ENCODE peak calls at places on chromosomes 7 and 10, in seven cellular contexts. One of them, this sample, is unnamed.
A peak's percentile ranks its signal among the peaks of the same experiment; 100 is the strongest.

GRCh38 chr7:51123322-51124021 is 193.1 kb downstream of the COBL start:
- DNase-seq in fibroblast of lung: peak; percentile 83
- DNase-seq in effector CD4-positive, alpha-beta T cell: no peak
- DNase-seq in adrenal gland: peak; percentile 72
- DNase-seq in nucleus accumbens: peak; percentile 76
- DNase-seq in T-helper 17 cell: no peak
- DNase-seq in NCI-H748 treated with DMSO at 0.1 percent for 48 hours: no peak
- DNase-seq in this sample: no peak

GRCh38 chr7:155467846-155468821 is 10.2 kb downstream of the EN2 start:
- DNase-seq in NCI-H748 treated with DMSO at 0.1 percent for 48 hours: no peak
- DNase-seq in nucleus accumbens: no peak
- DNase-seq in fibroblast of lung: no peak
- DNase-seq in effector CD4-positive, alpha-beta T cell: no peak
- DNase-seq in adrenal gland: no peak
- DNase-seq in T-helper 17 cell: no peak
- DNase-seq in this sample: no peak

GRCh38 chr7:20438665-20439376 is 108.1 kb downstream of the ITGB8 start:
- DNase-seq in effector CD4-positive, alpha-beta T cell: no peak
- DNase-seq in nucleus accumbens: no peak
- DNase-seq in NCI-H748 treated with DMSO at 0.1 percent for 48 hours: no peak
- DNase-seq in T-helper 17 cell: no peak
- DNase-seq in adrenal gland: no peak
- DNase-seq in fibroblast of lung: no peak
- DNase-seq in this sample: no peak

GRCh38 chr7:128781126-128781525 is 5.5 kb upstream of the OPN1SW start:
- DNase-seq in nucleus accumbens: no peak
- DNase-seq in fibroblast of lung: no peak
- DNase-seq in adrenal gland: no peak
- DNase-seq in NCI-H748 treated with DMSO at 0.1 percent for 48 hours: no peak
- DNase-seq in effector CD4-positive, alpha-beta T cell: no peak
- DNase-seq in T-helper 17 cell: no peak
- DNase-seq in this sample: no peak

GRCh38 chr7:48634116-48634632 is 290.2 kb upstream of the CDC14C start:
- DNase-seq in NCI-H748 treated with DMSO at 0.1 percent for 48 hours: no peak
- DNase-seq in nucleus accumbens: no peak
- DNase-seq in effector CD4-positive, alpha-beta T cell: no peak
- DNase-seq in fibroblast of lung: no peak
- DNase-seq in adrenal gland: no peak
- DNase-seq in T-helper 17 cell: no peak
- DNase-seq in this sample: no peak

GRCh38 chr7:29398011-29398410 is 165.6 kb upstream of the PRR15 start:
- DNase-seq in NCI-H748 treated with DMSO at 0.1 percent for 48 hours: peak; percentile 71
- DNase-seq in T-helper 17 cell: no peak
- DNase-seq in fibroblast of lung: no peak
- DNase-seq in nucleus accumbens: no peak
- DNase-seq in adrenal gland: no peak
- DNase-seq in effector CD4-positive, alpha-beta T cell: no peak
- DNase-seq in this sample: no peak

GRCh38 chr10:30056767-30057355 is 2.5 kb downstream of the JCAD start:
- DNase-seq in fibroblast of lung: no peak
- DNase-seq in effector CD4-positive, alpha-beta T cell: no peak
- DNase-seq in T-helper 17 cell: no peak
- DNase-seq in nucleus accumbens: no peak
- DNase-seq in adrenal gland: no peak
- DNase-seq in NCI-H748 treated with DMSO at 0.1 percent for 48 hours: no peak
- DNase-seq in this sample: no peak

GRCh38 chr10:124647421-124648130 is 96.6 kb downstream of the FAM53B start:
- DNase-seq in nucleus accumbens: no peak
- DNase-seq in adrenal gland: peak; percentile 80
- DNase-seq in NCI-H748 treated with DMSO at 0.1 percent for 48 hours: no peak
- DNase-seq in T-helper 17 cell: peak; percentile 40
- DNase-seq in effector CD4-positive, alpha-beta T cell: peak; percentile 54
- DNase-seq in fibroblast of lung: peak; percentile 25
- DNase-seq in this sample: no peak

GRCh38 chr7:34748244-34749039 is 90.4 kb downstream of the NPSR1 start:
- DNase-seq in NCI-H748 treated with DMSO at 0.1 percent for 48 hours: no peak
- DNase-seq in nucleus accumbens: no peak
- DNase-seq in fibroblast of lung: peak; percentile 38
- DNase-seq in adrenal gland: peak; percentile 99
- DNase-seq in T-helper 17 cell: no peak
- DNase-seq in effector CD4-positive, alpha-beta T cell: no peak
- DNase-seq in this sample: no peak

GRCh38 chr7:1673581-1674102 is 3.6 kb downstream of the ELFN1 start:
- DNase-seq in T-helper 17 cell: no peak
- DNase-seq in adrenal gland: peak; percentile 2
- DNase-seq in nucleus accumbens: no peak
- DNase-seq in fibroblast of lung: no peak
- DNase-seq in NCI-H748 treated with DMSO at 0.1 percent for 48 hours: no peak
- DNase-seq in effector CD4-positive, alpha-beta T cell: no peak
- DNase-seq in this sample: no peak

This sample was measured in D721Med.